ENCODE peak calls at places on chromosomes 5 and 9, in nine cellular contexts. T, P, B, F, M, Z, X, V and C are unnamed samples. For H3K4me1, the result is how much of the 10 kb centered on the place peaks cover.

GRCh38 chr5:150298701-150299451 is 3.8 kb downstream of the ARSI start:
- DNase-seq in V (no peak), Z (no peak), P (no peak), B (no peak), F (peak), T (no peak), X (no peak), M (no peak), C (no peak)

GRCh38 chr5:150489358-150490295 is 18.3 kb upstream of the NDST1 start:
- DNase-seq in F (peak), B (no peak), M (no peak), P (peak), V (no peak), Z (no peak), X (no peak), T (no peak), C (no peak)

GRCh38 chr5:112174959-112175594 is 244.0 kb downstream of the EPB41L4A start:
- DNase-seq in Z (no peak), F (no peak), B (peak), X (no peak), M (peak), V (no peak), P (no peak), T (no peak), C (no peak)

GRCh38 chr5:177545487-177546261 is 8.7 kb downstream of the FAM193B start:
- DNase-seq in T (no peak), F (peak), Z (no peak), M (peak), X (no peak), B (no peak), V (peak), P (peak), C (no peak)

GRCh38 chr9:128102861-128103588 is 24.5 kb downstream of the PTGES2 start:
- DNase-seq in Z (peak), M (no peak), T (no peak), F (no peak), X (no peak), B (no peak), P (peak), V (peak), C (no peak)

GRCh38 chr9:88721528-88722279 is 186.7 kb downstream of the NXNL2 start:
- DNase-seq in X (no peak), Z (no peak), M (no peak), V (no peak), F (no peak), B (no peak), P (no peak), T (no peak), C (no peak)

GRCh38 chr5:53008751-53009150 is 19.6 kb downstream of the ITGA2 start:
- DNase-seq in F (no peak), P (no peak), V (no peak), Z (no peak), T (no peak), X (no peak), B (no peak), M (no peak), C (no peak)

GRCh38 chr5:64767959-64768357 is 533 bp downstream of the SREK1IP1 start:
- DNase-seq in T (no peak), P (no peak), M (peak), X (no peak), V (no peak), Z (no peak), B (peak), F (no peak), C (no peak)

GRCh38 chr5:31359839-31360238 is 166.4 kb downstream of the CDH6 start:
- DNase-seq in F (no peak), M (no peak), Z (no peak), B (no peak), T (no peak), V (no peak), X (no peak), P (no peak), C (no peak)

GRCh38 chr9:104906441-104907277 is 21.3 kb downstream of the ABCA1 start:
- DNase-seq in M (no peak), V (no peak), B (no peak), P (no peak), F (peak), Z (no peak), X (no peak), T (no peak), C (no peak)

GRCh38 chr9:96232539-96233241 is 69.3 kb downstream of the HSD17B3 start:
- DNase-seq in F (peak), V (peak), T (no peak), Z (no peak), M (peak), P (peak), B (no peak), X (no peak), C (no peak)

GRCh38 chr9:96232164-96232538 is 69.8 kb downstream of the HSD17B3 start:
- DNase-seq in Z (no peak), P (no peak), F (no peak), M (no peak), B (no peak), T (no peak), V (no peak), X (no peak), C (no peak)

GRCh38 chr9:96230002-96230401 is 72.0 kb downstream of the HSD17B3 start:
- DNase-seq in V (no peak), T (no peak), P (no peak), B (no peak), F (no peak), M (no peak), Z (no peak), X (no peak), C (no peak)
- TF ChIP-seq CTCF in V (no peak), T (no peak), P (no peak), B (no peak), F (no peak), M (no peak), Z (no peak), X (no peak), C (no peak)

GRCh38 chr9:110064721-110065252 is 143.2 kb downstream of the C9orf152 start:
- DNase-seq in P (peak), B (no peak), Z (no peak), T (peak), F (no peak), X (no peak), V (no peak), M (no peak), C (no peak)

GRCh38 chr9:110069326-110070248 is 138.4 kb downstream of the C9orf152 start:
- DNase-seq in V (no peak), T (no peak), P (peak), F (peak), B (no peak), Z (no peak), M (no peak), X (no peak), C (peak)

GRCh38 chr9:110065527-110065926 is 142.4 kb downstream of the C9orf152 start:
- DNase-seq in F (no peak), T (no peak), B (no peak), M (no peak), Z (no peak), V (no peak), P (no peak), X (no peak), C (no peak)

GRCh38 chr9:110068212-110068611 is 139.7 kb downstream of the C9orf152 start:
- DNase-seq in V (no peak), B (no peak), Z (no peak), M (no peak), P (no peak), X (no peak), F (no peak), T (no peak), C (no peak)

DNA sequence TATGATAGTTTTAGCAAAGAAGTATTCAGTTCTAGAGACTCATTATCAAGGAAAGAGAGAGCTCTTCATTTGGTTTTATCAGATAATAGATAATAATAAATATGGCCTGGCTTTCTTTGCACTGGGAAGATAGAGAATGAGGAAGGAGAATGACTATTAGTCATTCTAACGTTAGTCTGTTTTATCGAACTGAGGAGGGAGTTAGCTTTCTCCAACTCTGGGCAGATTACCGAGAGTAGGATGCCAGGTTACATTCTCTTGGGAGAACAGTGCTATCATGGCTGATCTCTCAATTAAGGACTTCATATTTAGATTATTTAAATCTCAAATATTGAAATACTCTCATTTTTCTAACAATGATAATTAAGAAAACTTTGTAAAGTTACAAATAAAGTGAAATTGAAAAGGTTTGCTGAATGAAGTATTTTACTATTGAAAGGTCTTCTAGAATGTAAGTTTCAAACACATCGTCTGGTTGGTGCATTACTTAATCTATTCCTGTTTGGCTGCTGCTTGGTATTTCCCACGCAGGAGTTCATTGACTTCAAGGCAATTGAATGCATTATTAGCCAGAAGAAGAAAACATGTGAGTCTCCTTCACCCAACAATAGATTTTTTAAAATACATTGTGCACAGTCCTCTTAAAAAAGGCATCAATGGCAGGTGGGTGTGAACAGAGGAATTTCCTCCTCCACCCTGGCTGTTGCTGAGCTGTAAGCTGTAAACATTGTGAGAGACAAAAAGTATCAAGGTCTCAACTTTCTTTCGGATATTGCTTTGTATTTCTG is 140.8 kb downstream of the C9orf152 start:
- DNase-seq in X (no peak), B (no peak), P (no peak), T (peak), M (no peak), V (no peak), Z (no peak), F (no peak), C (no peak)
- H3K4me1 ChIP-seq in X (under half), B (under half), P (half or more), T (under half), M (under half), V (under half), Z (under half), F (under half), C (under half)

GRCh38 chr9:69877852-69878507 is 57.4 kb downstream of the CFAP95 start:
- DNase-seq in B (no peak), T (no peak), Z (no peak), M (no peak), P (no peak), F (no peak), X (no peak), V (no peak), C (no peak)
- TF ChIP-seq CTCF in B (peak), T (no peak), Z (peak), M (peak), P (peak), F (peak), X (peak), V (peak), C (no peak)

DNA sequence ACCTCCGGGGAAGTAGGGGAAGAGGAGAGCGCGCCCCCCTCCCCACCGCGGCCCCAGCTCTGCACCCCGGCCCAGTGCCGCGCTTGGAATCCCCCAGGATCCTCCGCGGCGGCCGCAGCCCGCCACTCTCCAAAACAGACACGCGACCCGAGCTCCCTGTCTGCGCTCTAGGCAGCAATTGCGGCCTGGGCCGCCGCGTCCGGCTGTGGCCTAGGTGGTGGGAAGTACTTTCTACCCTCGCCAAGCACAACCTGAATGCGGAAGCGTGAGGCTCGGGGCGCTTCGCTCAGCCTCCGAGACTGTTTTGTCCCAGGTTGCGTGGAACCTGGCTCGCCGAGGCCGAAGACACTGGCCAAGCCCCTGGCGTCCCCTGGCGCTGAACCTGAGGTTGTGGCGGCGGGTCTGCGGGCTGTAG is 3.3 kb upstream of the FOXB2 start:
- DNase-seq in F (no peak), B (no peak), V (no peak), X (no peak), Z (peak), P (no peak), M (no peak), T (no peak), C (no peak)
- H3K4me1 ChIP-seq in F (half or more), B (under half), V (under half), X (under half), Z (under half), P (under half), M (under half), T (under half), C (half or more)